ENCODE peak calls at places on chromosomes 5 and 9, in ten cellular contexts. H is fibroblast of pulmonary artery, D is GM12864, V is GM12865, B is mucosa of descending colon, R is thoracic aorta, J is mammary epithelial cell, Y is heart left ventricle, F is pancreas, O is GM23338. G is an unnamed sample.

GRCh38 chr9:86639899-86640379 is 285.7 kb upstream of the TUT7 start:
- DNase-seq in D (no peak), F (no peak), B (no peak), H (no peak), O (peak), V (no peak), J (no peak), Y (no peak), R (no peak), G (no peak)

GRCh38 chr9:111839387-111839786 is 44.6 kb upstream of the SHOC1 start:
- DNase-seq in Y (no peak), R (no peak), V (peak), H (peak), D (peak), J (no peak), B (no peak), F (no peak), O (no peak), G (no peak)

GRCh38 chr9:84697494-84698114 is 28.1 kb downstream of the NTRK2 start:
- DNase-seq in J (peak), R (no peak), Y (peak), O (peak), D (no peak), H (peak), B (peak), V (peak), F (peak), G (peak)

GRCh38 chr5:65199988-65200668 is 281.6 kb downstream of the ADAMTS6 start:
- DNase-seq in J (no peak), D (no peak), V (no peak), Y (no peak), R (no peak), H (peak), B (no peak), O (no peak), F (no peak), G (no peak)

GRCh38 chr9:125361837-125362531 is 100.4 kb downstream of the GAPVD1 start:
- DNase-seq in V (peak), O (peak), F (no peak), B (no peak), Y (no peak), D (no peak), R (no peak), J (no peak), H (peak), G (no peak)

GRCh38 chr5:36209664-36210063 is 32.1 kb downstream of the NADK2 start:
- DNase-seq in Y (no peak), O (no peak), D (no peak), F (no peak), B (no peak), H (peak), R (no peak), J (peak), V (no peak), G (no peak)

GRCh38 chr5:80985600-80986228 is 25.6 kb downstream of the RASGRF2 start:
- DNase-seq in H (peak), F (no peak), B (no peak), R (no peak), O (no peak), Y (no peak), V (no peak), D (no peak), J (no peak), G (no peak)

GRCh38 chr9:91037511-91038482 is 236.2 kb downstream of the SYK start:
- DNase-seq in F (peak), B (peak), R (peak), H (peak), O (no peak), Y (no peak), V (no peak), J (peak), D (no peak), G (peak)

GRCh38 chr5:122313941-122314340 is 1.9 kb downstream of the SNCAIP start:
- DNase-seq in B (no peak), R (no peak), H (no peak), D (no peak), F (no peak), J (no peak), O (no peak), Y (no peak), V (no peak), G (no peak)
- H3K4me3 ChIP-seq in B (no peak), R (no peak), H (no peak), D (no peak), F (no peak), J (no peak), O (peak), Y (no peak), V (no peak), G (no peak)

DNA sequence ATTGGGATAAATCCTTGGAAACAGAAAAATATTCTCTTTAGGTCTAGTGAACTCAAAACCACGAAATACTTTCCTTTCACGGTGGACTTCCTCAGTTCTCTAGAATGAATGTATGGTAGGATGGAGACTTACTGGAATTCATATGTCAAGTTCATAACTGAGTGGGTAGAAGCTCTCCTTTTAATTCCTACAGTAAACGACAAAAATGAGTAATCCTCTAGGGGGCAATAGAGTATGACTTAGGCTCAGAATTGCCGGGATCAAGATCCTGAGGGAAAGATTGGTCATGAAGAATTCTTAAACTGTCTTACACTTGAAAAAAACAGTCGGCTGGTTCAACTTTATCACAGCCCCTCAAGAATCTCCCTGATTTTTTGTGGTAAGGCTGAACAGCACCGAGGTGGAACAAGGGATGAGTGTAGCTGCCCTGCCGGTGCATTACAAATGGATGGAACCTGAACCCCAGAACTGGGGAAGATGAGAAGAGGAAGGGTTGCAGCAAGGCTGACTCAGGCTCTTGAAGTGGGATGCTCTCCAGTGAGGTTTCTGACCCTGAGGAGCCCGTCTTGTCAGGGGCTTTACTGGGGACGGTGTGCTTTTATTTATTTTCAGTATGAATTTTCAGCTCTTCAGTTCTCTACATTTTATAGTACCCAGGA is 14.0 kb upstream of the LOX start:
- DNase-seq in Y (no peak), H (peak), J (peak), B (no peak), D (no peak), F (no peak), R (no peak), V (no peak), O (peak), G (no peak)
- H3K4me3 ChIP-seq in Y (no peak), H (no peak), J (no peak), B (no peak), D (no peak), F (no peak), R (no peak), V (no peak), O (no peak), G (no peak)

GRCh38 chr9:104900871-104901270 is 27.1 kb downstream of the ABCA1 start:
- DNase-seq in D (no peak), O (no peak), J (peak), R (no peak), B (no peak), Y (no peak), H (no peak), F (no peak), V (no peak), G (no peak)

GRCh38 chr9:104895572-104895971 is 32.4 kb downstream of the ABCA1 start:
- DNase-seq in D (no peak), J (peak), V (no peak), R (no peak), F (no peak), H (peak), B (no peak), O (no peak), Y (no peak), G (no peak)

GRCh38 chr9:104899759-104900247 is 28.2 kb downstream of the ABCA1 start:
- DNase-seq in O (no peak), J (no peak), D (no peak), Y (no peak), F (no peak), H (no peak), V (no peak), R (no peak), B (no peak), G (no peak)

GRCh38 chr9:104900324-104900723 is 27.6 kb downstream of the ABCA1 start:
- DNase-seq in D (no peak), B (no peak), Y (no peak), O (no peak), F (no peak), R (no peak), V (no peak), H (no peak), J (no peak), G (no peak)

DNA sequence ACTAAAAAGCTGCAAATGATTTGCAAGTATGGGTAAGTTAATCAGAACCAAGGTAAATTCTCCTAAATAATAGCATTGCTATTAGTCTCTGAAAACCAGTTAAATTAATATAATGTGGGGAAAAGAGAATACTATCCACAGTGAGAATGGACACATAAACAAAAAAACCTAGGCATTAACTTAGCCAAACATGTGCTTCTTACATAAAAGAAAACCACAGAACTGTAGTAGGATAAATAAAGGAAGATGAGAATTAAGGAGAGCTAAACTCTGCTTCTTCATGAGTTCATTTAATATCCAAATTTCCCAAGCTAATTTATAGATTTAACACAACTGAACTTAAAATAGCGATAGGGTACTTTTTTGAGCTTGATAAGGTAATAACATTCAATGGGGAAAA is 31.8 kb downstream of the ABCA1 start:
- DNase-seq in H (no peak), J (no peak), Y (no peak), O (no peak), V (no peak), B (no peak), D (no peak), F (no peak), R (no peak), G (no peak)
- H3K4me3 ChIP-seq in H (no peak), J (no peak), Y (no peak), O (no peak), V (no peak), B (no peak), D (no peak), F (no peak), R (no peak), G (no peak)

GRCh38 chr5:96880402-96881164 is 4.3 kb downstream of the ERAP2 start:
- DNase-seq in R (no peak), F (no peak), J (peak), Y (no peak), D (no peak), H (peak), V (no peak), B (no peak), O (no peak), G (no peak)

GRCh38 chr5:96873469-96873868 is 2.8 kb upstream of the ERAP2 start:
- DNase-seq in H (no peak), Y (no peak), R (no peak), O (no peak), V (no peak), F (no peak), B (no peak), D (no peak), J (no peak), G (no peak)

GRCh38 chr5:96876292-96876850 is at the start of gene ERAP2:
- DNase-seq in O (peak), J (peak), R (no peak), Y (no peak), H (peak), F (no peak), D (no peak), V (peak), B (peak), G (no peak)

GRCh38 chr5:96871686-96872085 is 4.6 kb upstream of the ERAP2 start:
- DNase-seq in O (no peak), F (no peak), D (no peak), R (no peak), J (no peak), B (no peak), H (no peak), V (peak), Y (no peak), G (no peak)

GRCh38 chr5:96875805-96876291 is 452 bp upstream of the ERAP2 start:
- DNase-seq in H (no peak), R (no peak), J (peak), F (no peak), O (no peak), Y (no peak), B (no peak), D (no peak), V (no peak), G (no peak)
- H3K4me3 ChIP-seq in H (peak), R (peak), J (peak), F (peak), O (no peak), Y (peak), B (peak), D (peak), V (peak), G (peak)

DNA sequence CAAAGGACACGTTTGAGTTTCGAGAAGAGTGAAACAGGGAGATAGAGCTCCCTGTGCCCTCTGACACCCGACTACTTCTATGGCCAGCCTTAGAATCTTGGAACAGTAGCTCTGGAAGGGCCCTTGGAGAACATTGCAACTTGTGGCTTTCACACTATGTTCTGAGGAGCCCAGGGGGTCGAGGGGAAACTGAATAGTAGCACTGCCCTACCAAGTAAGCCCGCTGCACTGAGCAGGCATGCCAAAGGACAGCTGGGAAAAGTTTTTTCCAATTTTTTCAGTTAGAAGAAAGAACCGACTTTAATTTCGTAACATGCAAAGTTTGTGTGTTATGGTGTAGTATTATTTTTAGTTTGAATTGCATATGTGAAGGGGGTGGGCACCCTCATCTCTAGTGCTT is 10.9 kb downstream of the SMIM3 start:
- DNase-seq in Y (no peak), F (no peak), J (no peak), H (no peak), O (no peak), V (no peak), D (no peak), R (no peak), B (no peak), G (no peak)
- H3K4me3 ChIP-seq in Y (peak), F (no peak), J (no peak), H (no peak), O (no peak), V (no peak), D (no peak), R (no peak), B (no peak), G (no peak)

GRCh38 chr5:133238426-133239205 is 186.8 kb downstream of the HSPA4 start:
- DNase-seq in H (no peak), F (peak), O (no peak), J (no peak), B (no peak), Y (no peak), D (no peak), R (no peak), V (no peak), G (no peak)
- H3K4me3 ChIP-seq in H (no peak), F (no peak), O (no peak), J (no peak), B (no peak), Y (no peak), D (no peak), R (no peak), V (no peak), G (no peak)

GRCh38 chr9:123238364-123238763 is 30.0 kb downstream of the STRBP start:
- DNase-seq in D (no peak), B (no peak), J (no peak), O (no peak), F (no peak), R (no peak), V (peak), Y (no peak), H (no peak), G (no peak)
- H3K4me3 ChIP-seq in D (no peak), B (no peak), J (no peak), O (no peak), F (no peak), R (no peak), V (no peak), Y (no peak), H (no peak), G (no peak)

GRCh38 chr9:6418764-6419163 is 5.8 kb downstream of the UHRF2 start:
- DNase-seq in O (no peak), V (peak), F (no peak), B (no peak), Y (no peak), R (no peak), J (no peak), H (no peak), D (no peak), G (no peak)

GRCh38 chr9:6414291-6414690 is 1.3 kb downstream of the UHRF2 start:
- DNase-seq in F (no peak), B (no peak), H (peak), D (no peak), R (no peak), J (peak), Y (no peak), O (no peak), V (peak), G (no peak)

GRCh38 chr9:6413365-6414263 is 615 bp downstream of the UHRF2 start:
- DNase-seq in B (peak), J (peak), Y (peak), O (peak), V (peak), D (no peak), H (peak), F (peak), R (no peak), G (peak)

GRCh38 chr9:6415266-6415665 is 2.3 kb downstream of the UHRF2 start:
- DNase-seq in O (no peak), D (no peak), R (no peak), F (no peak), H (no peak), V (peak), Y (no peak), J (peak), B (no peak), G (no peak)

DNA sequence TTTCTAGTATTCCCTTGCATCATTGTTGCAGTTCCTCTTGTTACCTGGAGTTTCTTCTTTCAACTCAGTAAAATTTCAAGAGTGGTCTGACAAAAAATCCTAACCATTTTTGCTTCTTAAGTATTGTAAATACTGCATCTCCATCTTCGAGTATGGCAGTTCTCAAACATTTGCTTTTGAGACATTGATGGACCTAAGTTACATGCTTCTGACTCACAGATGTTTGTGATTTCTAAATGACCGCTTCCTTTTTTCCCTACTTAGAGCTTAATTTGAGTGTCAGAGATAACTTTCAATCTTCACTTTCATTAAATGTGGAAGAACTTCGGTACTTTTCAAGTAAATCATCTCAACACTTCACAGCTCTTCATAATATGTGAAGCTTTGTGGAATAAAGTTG is 4.2 kb downstream of the UHRF2 start:
- DNase-seq in O (no peak), B (no peak), Y (no peak), V (peak), F (no peak), R (no peak), D (no peak), H (peak), J (no peak), G (no peak)
- H3K4me3 ChIP-seq in O (no peak), B (no peak), Y (no peak), V (peak), F (no peak), R (no peak), D (peak), H (no peak), J (no peak), G (no peak)

GRCh38 chr5:174140452-174140851 is 94.9 kb downstream of the NSG2 start:
- DNase-seq in R (no peak), D (no peak), V (no peak), H (no peak), B (no peak), O (no peak), F (no peak), Y (no peak), J (no peak), G (no peak)

GRCh38 chr5:174139623-174140022 is 94.1 kb downstream of the NSG2 start:
- DNase-seq in Y (no peak), J (no peak), H (no peak), O (no peak), B (no peak), D (no peak), F (no peak), V (no peak), R (no peak), G (no peak)

GRCh38 chr5:174145821-174146220 is 100.3 kb downstream of the NSG2 start:
- DNase-seq in V (peak), Y (no peak), O (peak), B (no peak), J (no peak), D (no peak), F (no peak), H (peak), R (no peak), G (no peak)

GRCh38 chr5:174145091-174145490 is 99.6 kb downstream of the NSG2 start:
- DNase-seq in Y (no peak), O (no peak), H (no peak), B (no peak), J (no peak), V (no peak), R (no peak), D (no peak), F (no peak), G (peak)

DNA sequence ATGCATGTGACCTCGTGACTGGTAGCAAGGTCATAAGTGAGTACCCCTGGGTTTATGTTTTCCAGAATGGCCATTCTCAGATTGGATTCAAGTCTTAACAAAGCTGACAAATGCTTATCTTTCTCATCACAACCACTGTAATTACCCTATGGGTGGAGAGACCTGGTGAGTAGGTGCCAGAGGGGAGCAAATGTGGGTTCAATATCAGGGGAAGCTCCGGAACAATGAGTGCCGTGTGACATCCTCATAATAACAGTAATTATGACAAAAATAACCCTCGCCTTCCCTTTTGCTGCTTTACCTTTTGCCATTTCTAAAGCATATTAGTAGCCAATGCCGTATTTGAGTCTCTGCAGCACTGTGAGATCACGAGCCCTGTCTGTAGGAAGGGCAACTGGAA is 95.9 kb downstream of the NSG2 start:
- DNase-seq in J (no peak), R (no peak), V (no peak), D (no peak), F (no peak), Y (no peak), H (no peak), O (no peak), B (no peak), G (no peak)
- H3K4me3 ChIP-seq in J (no peak), R (no peak), V (no peak), D (no peak), F (no peak), Y (no peak), H (no peak), O (no peak), B (no peak), G (no peak)